ENCODE peak calls at places on chromosomes 2 and 18, in ten cellular contexts. One of them, this sample, is unnamed.
A peak's percentile ranks its signal among the peaks of the same experiment; 100 is the strongest.

GRCh38 chr2:112947374-112947773 is 30.4 kb upstream of the IL36G start:
- DNase-seq in IMR-90: no peak
- DNase-seq in OCI-LY7: peak; percentile 16
- DNase-seq in SK-N-SH: no peak
- DNase-seq in keratinocyte: no peak
- DNase-seq in A549: no peak
- DNase-seq in GM23248: no peak
- DNase-seq in H9: no peak
- DNase-seq in hepatocyte: peak; percentile 62
- DNase-seq in fibroblast of lung: no peak
- DNase-seq in this sample: no peak

GRCh38 chr2:222450021-222450420 is 25.7 kb downstream of the SGPP2 start:
- DNase-seq in IMR-90: no peak
- DNase-seq in OCI-LY7: no peak
- DNase-seq in SK-N-SH: no peak
- DNase-seq in keratinocyte: no peak
- DNase-seq in A549: no peak
- DNase-seq in GM23248: no peak
- DNase-seq in H9: no peak
- DNase-seq in hepatocyte: no peak
- DNase-seq in fibroblast of lung: no peak
- DNase-seq in this sample: no peak

GRCh38 chr2:239751719-239752355 is 273.3 kb downstream of the NDUFA10 start:
- DNase-seq in IMR-90: no peak
- DNase-seq in OCI-LY7: peak; percentile 58
- DNase-seq in SK-N-SH: no peak
- DNase-seq in keratinocyte: no peak
- DNase-seq in A549: no peak
- DNase-seq in GM23248: no peak
- DNase-seq in H9: no peak
- DNase-seq in hepatocyte: no peak
- DNase-seq in fibroblast of lung: peak; percentile 7
- DNase-seq in this sample: no peak

GRCh38 chr2:149903626-149904025 is 316.1 kb upstream of the MMADHC start:
- DNase-seq in IMR-90: peak; percentile 38
- DNase-seq in OCI-LY7: no peak
- DNase-seq in SK-N-SH: no peak
- DNase-seq in keratinocyte: no peak
- DNase-seq in A549: no peak
- DNase-seq in GM23248: peak; percentile 57
- DNase-seq in H9: no peak
- DNase-seq in hepatocyte: no peak
- DNase-seq in fibroblast of lung: peak; percentile 45
- DNase-seq in this sample: no peak

GRCh38 chr2:119744335-119744939 is 15.3 kb upstream of the PTPN4 start:
- DNase-seq in IMR-90: peak; percentile 18
- DNase-seq in OCI-LY7: no peak
- DNase-seq in SK-N-SH: no peak
- DNase-seq in keratinocyte: no peak
- DNase-seq in A549: peak; percentile 74
- DNase-seq in GM23248: peak; percentile 58
- DNase-seq in H9: no peak
- DNase-seq in hepatocyte: peak; percentile 37
- DNase-seq in fibroblast of lung: peak; percentile 50
- DNase-seq in this sample: no peak

GRCh38 chr2:222057249-222058073 is 241.3 kb downstream of the PAX3 start:
- DNase-seq in IMR-90: no peak
- DNase-seq in OCI-LY7: peak; percentile 21
- DNase-seq in SK-N-SH: peak; percentile 46
- DNase-seq in keratinocyte: no peak
- DNase-seq in A549: no peak
- DNase-seq in GM23248: peak; percentile 52
- DNase-seq in H9: no peak
- DNase-seq in hepatocyte: no peak
- DNase-seq in fibroblast of lung: no peak
- DNase-seq in this sample: peak; percentile 58

GRCh38 chr18:34840416-34840815 is 130.3 kb downstream of the DTNA start:
- DNase-seq in IMR-90: no peak
- DNase-seq in OCI-LY7: no peak
- DNase-seq in SK-N-SH: no peak
- DNase-seq in keratinocyte: no peak
- DNase-seq in A549: no peak
- DNase-seq in GM23248: no peak
- DNase-seq in H9: no peak
- DNase-seq in hepatocyte: no peak
- DNase-seq in fibroblast of lung: peak; percentile 17
- DNase-seq in this sample: no peak

GRCh38 chr2:45343618-45344017 is 267.4 kb downstream of the SRBD1 start:
- DNase-seq in IMR-90: peak; percentile 44
- DNase-seq in OCI-LY7: no peak
- DNase-seq in SK-N-SH: peak; percentile 42
- DNase-seq in keratinocyte: no peak
- DNase-seq in A549: no peak
- DNase-seq in GM23248: no peak
- DNase-seq in H9: no peak
- DNase-seq in hepatocyte: no peak
- DNase-seq in fibroblast of lung: no peak
- DNase-seq in this sample: no peak

GRCh38 chr2:234448506-234449169 is 48.2 kb downstream of the ARL4C start:
- DNase-seq in IMR-90: no peak
- DNase-seq in OCI-LY7: no peak
- DNase-seq in SK-N-SH: no peak
- DNase-seq in keratinocyte: no peak
- DNase-seq in A549: no peak
- DNase-seq in GM23248: no peak
- DNase-seq in H9: no peak
- DNase-seq in hepatocyte: no peak
- DNase-seq in fibroblast of lung: peak; percentile 25
- DNase-seq in this sample: no peak

GRCh38 chr2:136242687-136243277 is 124.8 kb upstream of the CXCR4 start:
- DNase-seq in IMR-90: no peak
- DNase-seq in OCI-LY7: no peak
- DNase-seq in SK-N-SH: no peak
- DNase-seq in keratinocyte: no peak
- DNase-seq in A549: no peak
- DNase-seq in GM23248: peak; percentile 6
- DNase-seq in H9: no peak
- DNase-seq in hepatocyte: no peak
- DNase-seq in fibroblast of lung: peak; percentile 28
- DNase-seq in this sample: no peak
- H3K4me2 ChIP-seq in IMR-90: no peak overlapping the region
- H3K4me2 ChIP-seq in OCI-LY7: no peak overlapping the region
- H3K4me2 ChIP-seq in SK-N-SH: no peak overlapping the region
- H3K4me2 ChIP-seq in keratinocyte: no peak overlapping the region
- H3K4me2 ChIP-seq in A549: no peak overlapping the region
- H3K4me2 ChIP-seq in GM23248: no peak overlapping the region
- H3K4me2 ChIP-seq in H9: no peak overlapping the region
- H3K4me2 ChIP-seq in hepatocyte: no peak overlapping the region
- H3K4me2 ChIP-seq in fibroblast of lung: no peak overlapping the region
- H3K4me2 ChIP-seq in this sample: no peak overlapping the region

DNA sequence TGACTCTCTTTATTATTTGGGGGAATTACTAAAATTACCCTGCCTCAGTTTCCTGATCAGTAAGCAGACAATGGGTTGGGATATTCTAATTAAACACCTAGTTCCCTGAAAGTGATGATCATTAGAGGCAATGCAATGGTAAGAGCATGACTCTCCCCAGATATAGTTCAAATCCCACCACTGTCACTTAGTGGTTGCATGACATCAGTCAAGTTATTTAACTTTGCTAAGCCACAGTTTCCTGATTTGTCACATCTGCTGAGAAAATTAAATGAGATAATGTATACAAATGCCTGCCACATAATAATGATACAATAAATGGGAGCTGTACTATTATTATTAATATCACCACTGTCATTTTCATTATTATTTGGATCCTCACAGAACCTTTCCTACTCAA is 29.9 kb downstream of the ZEB2 start:
- DNase-seq in IMR-90: no peak
- DNase-seq in OCI-LY7: no peak
- DNase-seq in SK-N-SH: no peak
- DNase-seq in keratinocyte: no peak
- DNase-seq in A549: no peak
- DNase-seq in GM23248: no peak
- DNase-seq in H9: no peak
- DNase-seq in hepatocyte: no peak
- DNase-seq in fibroblast of lung: no peak
- DNase-seq in this sample: no peak
- H3K27ac ChIP-seq in IMR-90: no peak overlapping the region
- H3K27ac ChIP-seq in OCI-LY7: no peak overlapping the region
- H3K27ac ChIP-seq in SK-N-SH: no peak overlapping the region
- H3K27ac ChIP-seq in keratinocyte: no peak overlapping the region
- H3K27ac ChIP-seq in A549: no peak overlapping the region
- H3K27ac ChIP-seq in GM23248: no peak overlapping the region
- H3K27ac ChIP-seq in H9: no peak overlapping the region
- H3K27ac ChIP-seq in hepatocyte: no peak overlapping the region
- H3K27ac ChIP-seq in fibroblast of lung: no peak overlapping the region
- H3K27ac ChIP-seq in this sample: no peak overlapping the region

GRCh38 chr2:42847596-42848151 is 55.3 kb upstream of the HAAO start:
- DNase-seq in IMR-90: no peak
- DNase-seq in OCI-LY7: no peak
- DNase-seq in SK-N-SH: no peak
- DNase-seq in keratinocyte: no peak
- DNase-seq in A549: no peak
- DNase-seq in GM23248: no peak
- DNase-seq in H9: no peak
- DNase-seq in hepatocyte: no peak
- DNase-seq in fibroblast of lung: no peak
- DNase-seq in this sample: no peak

GRCh38 chr2:42849311-42849710 is 56.9 kb upstream of the HAAO start:
- DNase-seq in IMR-90: no peak
- DNase-seq in OCI-LY7: no peak
- DNase-seq in SK-N-SH: no peak
- DNase-seq in keratinocyte: no peak
- DNase-seq in A549: no peak
- DNase-seq in GM23248: no peak
- DNase-seq in H9: no peak
- DNase-seq in hepatocyte: no peak
- DNase-seq in fibroblast of lung: no peak
- DNase-seq in this sample: no peak

GRCh38 chr2:42848270-42848669 is 55.9 kb upstream of the HAAO start:
- DNase-seq in IMR-90: no peak
- DNase-seq in OCI-LY7: no peak
- DNase-seq in SK-N-SH: no peak
- DNase-seq in keratinocyte: no peak
- DNase-seq in A549: no peak
- DNase-seq in GM23248: no peak
- DNase-seq in H9: no peak
- DNase-seq in hepatocyte: no peak
- DNase-seq in fibroblast of lung: no peak
- DNase-seq in this sample: no peak

GRCh38 chr2:42850016-42850805 is 57.8 kb upstream of the HAAO start:
- DNase-seq in IMR-90: no peak
- DNase-seq in OCI-LY7: no peak
- DNase-seq in SK-N-SH: no peak
- DNase-seq in keratinocyte: no peak
- DNase-seq in A549: no peak
- DNase-seq in GM23248: no peak
- DNase-seq in H9: no peak
- DNase-seq in hepatocyte: no peak
- DNase-seq in fibroblast of lung: no peak
- DNase-seq in this sample: no peak

DNA sequence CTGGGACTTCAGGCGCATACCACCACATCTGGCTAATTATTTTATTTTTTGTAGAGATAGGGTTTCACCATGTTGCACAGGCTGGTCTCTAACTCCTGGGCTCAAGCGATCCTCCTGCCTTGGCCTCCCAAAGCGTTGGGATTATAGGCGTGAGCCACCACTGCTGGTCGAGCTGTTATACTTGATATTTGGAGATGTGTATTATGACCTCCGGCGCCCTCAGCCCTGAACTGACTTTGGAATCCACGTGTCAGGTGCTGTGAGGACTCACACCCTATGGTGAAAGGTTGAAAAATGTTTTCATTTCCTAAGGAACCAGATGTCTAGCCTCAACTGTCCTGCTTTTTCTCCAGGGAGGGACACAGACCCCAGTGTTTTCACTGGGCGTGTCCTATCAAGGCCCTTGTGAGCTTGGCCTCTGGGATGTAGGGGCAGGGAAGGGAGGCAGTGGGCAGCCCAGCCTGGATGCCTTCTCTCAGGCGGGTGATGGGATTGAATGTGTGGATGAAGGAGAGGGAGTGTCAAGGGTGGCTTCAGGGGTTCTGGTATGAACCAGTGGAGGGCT is 56.4 kb upstream of the HAAO start:
- DNase-seq in IMR-90: no peak
- DNase-seq in OCI-LY7: no peak
- DNase-seq in SK-N-SH: no peak
- DNase-seq in keratinocyte: no peak
- DNase-seq in A549: no peak
- DNase-seq in GM23248: no peak
- DNase-seq in H9: no peak
- DNase-seq in hepatocyte: no peak
- DNase-seq in fibroblast of lung: no peak
- DNase-seq in this sample: no peak
- H3K4me2 ChIP-seq in IMR-90: no peak overlapping the region
- H3K4me2 ChIP-seq in OCI-LY7: no peak overlapping the region
- H3K4me2 ChIP-seq in SK-N-SH: no peak overlapping the region
- H3K4me2 ChIP-seq in keratinocyte: no peak overlapping the region
- H3K4me2 ChIP-seq in A549: no peak overlapping the region
- H3K4me2 ChIP-seq in GM23248: no peak overlapping the region
- H3K4me2 ChIP-seq in H9: no peak overlapping the region
- H3K4me2 ChIP-seq in hepatocyte: no peak overlapping the region
- H3K4me2 ChIP-seq in fibroblast of lung: no peak overlapping the region
- H3K4me2 ChIP-seq in this sample: no peak overlapping the region

DNA sequence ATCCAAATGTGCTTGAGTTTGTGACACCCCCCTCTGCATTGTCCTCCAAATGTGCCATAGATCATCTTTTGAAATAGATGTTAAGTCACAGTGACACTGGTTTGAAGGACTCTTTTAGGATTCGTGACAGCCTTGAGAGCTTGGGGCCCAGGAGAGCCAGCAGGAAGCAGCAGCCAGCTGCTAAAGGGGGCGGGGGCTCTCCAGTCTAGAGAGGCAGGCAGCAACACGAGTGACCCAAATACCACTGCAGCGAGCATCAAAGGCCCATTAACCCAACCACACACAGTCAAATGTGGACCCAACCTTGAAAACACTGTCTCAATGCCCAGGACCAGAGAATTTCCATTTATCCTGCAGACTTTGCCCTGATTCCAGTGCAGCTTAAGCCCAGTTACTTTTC is 75.6 kb downstream of the ZBTB7C start:
- DNase-seq in IMR-90: no peak
- DNase-seq in OCI-LY7: no peak
- DNase-seq in SK-N-SH: no peak
- DNase-seq in keratinocyte: no peak
- DNase-seq in A549: no peak
- DNase-seq in GM23248: no peak
- DNase-seq in H9: no peak
- DNase-seq in hepatocyte: no peak
- DNase-seq in fibroblast of lung: no peak
- DNase-seq in this sample: no peak
- H3K27ac ChIP-seq in IMR-90: no peak overlapping the region
- H3K27ac ChIP-seq in OCI-LY7: no peak overlapping the region
- H3K27ac ChIP-seq in SK-N-SH: no peak overlapping the region
- H3K27ac ChIP-seq in keratinocyte: no peak overlapping the region
- H3K27ac ChIP-seq in A549: no peak overlapping the region
- H3K27ac ChIP-seq in GM23248: no peak overlapping the region
- H3K27ac ChIP-seq in H9: no peak overlapping the region
- H3K27ac ChIP-seq in hepatocyte: no peak overlapping the region
- H3K27ac ChIP-seq in fibroblast of lung: no peak overlapping the region
- H3K27ac ChIP-seq in this sample: no peak overlapping the region

GRCh38 chr2:5946210-5947118 is 254.3 kb downstream of the SOX11 start:
- DNase-seq in IMR-90: no peak
- DNase-seq in OCI-LY7: no peak
- DNase-seq in SK-N-SH: no peak
- DNase-seq in keratinocyte: no peak
- DNase-seq in A549: no peak
- DNase-seq in GM23248: no peak
- DNase-seq in H9: no peak
- DNase-seq in hepatocyte: no peak
- DNase-seq in fibroblast of lung: no peak
- DNase-seq in this sample: no peak
- H3K4me2 ChIP-seq in IMR-90: no peak overlapping the region
- H3K4me2 ChIP-seq in OCI-LY7: no peak overlapping the region
- H3K4me2 ChIP-seq in SK-N-SH: no peak overlapping the region
- H3K4me2 ChIP-seq in keratinocyte: no peak overlapping the region
- H3K4me2 ChIP-seq in A549: no peak overlapping the region
- H3K4me2 ChIP-seq in GM23248: no peak overlapping the region
- H3K4me2 ChIP-seq in H9: peak overlapping the region; percentile 3
- H3K4me2 ChIP-seq in hepatocyte: no peak overlapping the region
- H3K4me2 ChIP-seq in fibroblast of lung: no peak overlapping the region
- H3K4me2 ChIP-seq in this sample: no peak overlapping the region